ENCODE peak calls at places on chromosomes 3 and 15, in four cellular contexts. B, P, M and Y are unnamed samples.

GRCh38 chr3:128281461-128282367 is 128.4 kb downstream of the EEFSEC start:
- DNase-seq in B (no peak), P (no peak), M (no peak), Y (no peak)

GRCh38 chr3:150495149-150495548 is 51.1 kb downstream of the SERP1 start:
- DNase-seq in B (no peak), P (no peak), M (no peak), Y (no peak)

GRCh38 chr15:58608129-58608590 is 141.3 kb downstream of the ADAM10 start:
- DNase-seq in B (no peak), P (no peak), M (no peak), Y (no peak)

GRCh38 chr3:171824824-171825221 is 14.5 kb upstream of the PLD1 start:
- DNase-seq in B (no peak), P (no peak), M (no peak), Y (no peak)

GRCh38 chr15:57560976-57561711 is 30.6 kb upstream of the MYZAP start:
- DNase-seq in B (peak; percentile 62), P (peak; percentile 77), M (peak; percentile 26), Y (peak; percentile 66)

GRCh38 chr3:43181202-43181910 is 75.5 kb upstream of the POMGNT2 start:
- DNase-seq in B (no peak), P (no peak), M (peak; percentile 37), Y (no peak)

GRCh38 chr15:39922450-39923092 is 2.5 kb upstream of the GPR176 start:
- DNase-seq in B (no peak), P (no peak), M (no peak), Y (no peak)

GRCh38 chr3:180048840-180049239 is 12.1 kb upstream of the PEX5L start:
- DNase-seq in B (no peak), P (no peak), M (no peak), Y (no peak)

DNA sequence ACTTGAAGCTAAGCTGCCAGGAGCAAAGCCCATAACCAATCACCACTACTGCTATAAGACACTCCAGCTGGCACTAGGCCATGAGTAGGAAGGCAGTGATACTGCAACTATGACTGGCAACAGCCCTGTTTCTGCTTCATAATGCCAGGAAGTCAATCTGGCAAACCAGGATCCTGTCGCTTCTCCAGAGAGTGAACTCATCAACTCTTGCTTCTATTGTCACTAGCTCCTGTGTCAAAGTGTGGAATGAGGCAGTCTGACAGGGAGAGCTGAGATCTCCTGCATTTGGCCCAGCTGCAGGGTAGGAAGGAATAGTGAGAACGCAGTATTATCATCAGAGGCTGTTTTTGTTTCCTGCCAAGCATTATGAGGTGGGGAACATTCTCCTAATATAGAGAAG is 105.3 kb downstream of the CTNNB1 start:
- DNase-seq in B (no peak), P (no peak), M (no peak), Y (no peak)
- TF ChIP-seq CREM in B (no peak), P (no peak), M (no peak), Y (no peak)

GRCh38 chr3:194725346-194725745 is 39.7 kb downstream of the FAM43A start:
- DNase-seq in B (no peak), P (no peak), M (no peak), Y (no peak)

GRCh38 chr3:194730369-194730768 is 44.7 kb downstream of the FAM43A start:
- DNase-seq in B (no peak), P (no peak), M (no peak), Y (no peak)

GRCh38 chr3:194723846-194724618 is 38.3 kb downstream of the FAM43A start:
- DNase-seq in B (no peak), P (no peak), M (no peak), Y (no peak)

GRCh38 chr3:194728986-194729385 is 43.3 kb downstream of the FAM43A start:
- DNase-seq in B (no peak), P (no peak), M (no peak), Y (no peak)

DNA sequence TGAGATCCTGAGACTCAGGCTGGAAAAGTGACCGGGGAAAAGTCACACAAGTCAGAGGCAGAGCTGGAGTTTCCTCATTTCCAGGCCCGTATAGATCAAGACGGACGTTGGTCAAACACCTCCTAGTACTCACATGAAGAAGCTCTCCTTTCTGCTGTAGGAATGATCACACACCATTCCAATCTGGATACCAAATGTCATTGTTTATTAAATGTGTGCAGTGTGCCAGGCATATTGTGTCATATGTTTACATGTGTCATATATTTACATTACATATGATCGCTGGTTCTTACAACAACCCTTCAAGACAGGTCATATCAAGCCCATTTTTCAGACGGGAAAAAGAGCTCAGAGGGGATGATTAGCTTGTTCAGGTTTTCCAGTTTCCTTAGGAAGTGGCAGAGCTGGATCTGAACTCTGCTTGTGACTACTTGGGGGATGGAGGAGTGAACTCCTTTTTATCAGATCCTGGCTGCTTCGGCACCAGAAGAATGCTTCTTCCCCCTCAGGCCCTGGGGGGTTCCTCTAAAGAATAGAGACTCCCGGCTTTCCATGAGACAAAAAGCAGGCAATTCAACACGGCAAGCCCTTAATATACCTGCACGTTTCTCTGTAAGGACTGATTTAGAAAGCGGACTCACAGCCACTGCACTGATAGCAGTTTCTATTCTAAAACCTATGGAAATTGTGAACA is 41.9 kb downstream of the FAM43A start:
- DNase-seq in B (no peak), P (no peak), M (no peak), Y (no peak)
- TF ChIP-seq USF2 in B (no peak), P (no peak), M (no peak), Y (no peak)

GRCh38 chr3:17430574-17430973 is 311.9 kb downstream of the TBC1D5 start:
- DNase-seq in B (no peak), P (no peak), M (no peak), Y (no peak)

GRCh38 chr3:17431004-17431403 is 311.4 kb downstream of the TBC1D5 start:
- DNase-seq in B (peak; percentile 9), P (no peak), M (no peak), Y (no peak)

GRCh38 chr3:17431477-17432045 is 310.9 kb downstream of the TBC1D5 start:
- DNase-seq in B (no peak), P (no peak), M (no peak), Y (no peak)

GRCh38 chr3:17433866-17434265 is 308.6 kb downstream of the TBC1D5 start:
- DNase-seq in B (no peak), P (no peak), M (no peak), Y (no peak)

GRCh38 chr3:17432237-17432636 is 310.2 kb downstream of the TBC1D5 start:
- DNase-seq in B (no peak), P (no peak), M (no peak), Y (no peak)
- TF ChIP-seq ESRRA in B (no peak), P (no peak), M (no peak), Y (no peak)

GRCh38 chr15:98794211-98794610 is 145.9 kb downstream of the IGF1R start:
- DNase-seq in B (no peak), P (no peak), M (no peak), Y (no peak)
- TF ChIP-seq CREM in B (no peak), P (no peak), M (no peak), Y (no peak)

GRCh38 chr3:31248619-31248992 is 284.1 kb upstream of the STT3B start:
- DNase-seq in B (no peak), P (no peak), M (no peak), Y (no peak)
- TF ChIP-seq USF2 in B (no peak), P (no peak), M (no peak), Y (no peak)

GRCh38 chr3:23172059-23172458 is 31.1 kb upstream of the UBE2E2 start:
- DNase-seq in B (no peak), P (no peak), M (no peak), Y (no peak)
- TF ChIP-seq ESRRA in B (no peak), P (no peak), M (no peak), Y (no peak)